ENCODE peak calls at places on chromosomes 3 and 15, in seven cellular contexts. K, V, M, C, E, Q and B are unnamed samples.
A peak's percentile ranks its signal among the peaks of the same experiment; 100 is the strongest.

GRCh38 chr3:15899438-15899837 is 101.7 kb upstream of the ANKRD28 start:
- DNase-seq in K (no peak), V (no peak), M (no peak), C (peak; percentile 66), E (no peak), Q (no peak), B (no peak)

GRCh38 chr15:40282144-40282869 is 557 bp downstream of the ANKRD63 start:
- DNase-seq in K (peak; percentile 68), V (peak; percentile 38), M (no peak), C (no peak), E (no peak), Q (peak; percentile 38), B (peak; percentile 42)

GRCh38 chr3:129040579-129041300 is 19.8 kb upstream of the GP9 start:
- DNase-seq in K (no peak), V (no peak), M (no peak), C (no peak), E (no peak), Q (no peak), B (no peak)

GRCh38 chr15:31268108-31268501 is 58.5 kb upstream of the KLF13 start:
- DNase-seq in K (peak; percentile 2), V (no peak), M (no peak), C (no peak), E (no peak), Q (peak; percentile 16), B (no peak)

GRCh38 chr3:71109241-71109976 is 474.1 kb downstream of the FOXP1 start:
- DNase-seq in K (no peak), V (no peak), M (no peak), C (peak; percentile 90), E (no peak), Q (no peak), B (no peak)

GRCh38 chr3:32872487-32873382 is 54.9 kb downstream of the TRIM71 start:
- DNase-seq in K (no peak), V (no peak), M (no peak), C (no peak), E (no peak), Q (peak; percentile 30), B (no peak)

GRCh38 chr3:185746470-185746869 is 78.4 kb downstream of the IGF2BP2 start:
- DNase-seq in K (no peak), V (no peak), M (no peak), C (no peak), E (no peak), Q (no peak), B (no peak)

GRCh38 chr3:152234657-152235375 is 33.9 kb upstream of the MBNL1 start:
- DNase-seq in K (no peak), V (no peak), M (no peak), C (no peak), E (no peak), Q (no peak), B (no peak)

GRCh38 chr15:29968099-29968892 is 114.5 kb upstream of the GOLGA8J start:
- DNase-seq in K (peak; percentile 54), V (no peak), M (no peak), C (no peak), E (no peak), Q (no peak), B (no peak)